ENCODE peak calls at places on chromosome 13, in five cellular contexts. N, M, E, S and H are unnamed samples. For H3K4me1, the result is how much of the 10 kb centered on the place peaks cover.

GRCh38 chr13:77853701-77854100 is 64.9 kb downstream of the EDNRB start:
- DNase-seq in S (no peak), M (no peak), E (no peak), N (no peak), H (peak)

GRCh38 chr13:40657307-40657706 is 9.1 kb downstream of the FOXO1 start:
- DNase-seq in M (no peak), N (no peak), E (no peak), S (no peak), H (no peak)

GRCh38 chr13:113839536-113840204 is 24.2 kb downstream of the GAS6 start:
- DNase-seq in E (no peak), S (no peak), N (no peak), M (no peak), H (no peak)

GRCh38 chr13:90979059-90979458 is 368.4 kb upstream of the MIR17HG start:
- DNase-seq in M (no peak), E (no peak), S (no peak), N (no peak), H (no peak)

GRCh38 chr13:96822900-96823299 is 171.4 kb downstream of the OXGR1 start:
- DNase-seq in E (peak), M (peak), N (peak), S (no peak), H (peak)

GRCh38 chr13:87677334-87678234 is 6.4 kb downstream of the SLITRK5 start:
- DNase-seq in M (no peak), S (no peak), E (no peak), N (peak), H (peak)

GRCh38 chr13:95641961-95642621 is 2.4 kb downstream of the DZIP1 start:
- DNase-seq in S (no peak), M (no peak), E (no peak), N (peak), H (peak)

GRCh38 chr13:95160112-95160906 is 140.9 kb downstream of the ABCC4 start:
- DNase-seq in S (no peak), N (peak), E (no peak), M (no peak), H (no peak)

GRCh38 chr13:76798037-76798436 is 88.2 kb downstream of the KCTD12 start:
- DNase-seq in E (no peak), S (no peak), M (no peak), N (no peak), H (no peak)

GRCh38 chr13:44790289-44790688 is 199.0 kb downstream of the NUFIP1 start:
- DNase-seq in S (no peak), E (no peak), N (no peak), M (no peak), H (peak)

GRCh38 chr13:35731471-35731870 is 255.0 kb upstream of the MAB21L1 start:
- DNase-seq in M (no peak), N (no peak), E (no peak), S (no peak), H (no peak)

GRCh38 chr13:79869326-79869725 is 388.4 kb downstream of the NDFIP2 start:
- DNase-seq in M (no peak), E (no peak), N (peak), S (no peak), H (peak)

GRCh38 chr13:93762703-93763102 is 536.1 kb downstream of the GPC6 start:
- DNase-seq in N (no peak), M (no peak), S (no peak), E (no peak), H (no peak)

GRCh38 chr13:41848435-41849255 is 112.3 kb downstream of the VWA8 start:
- DNase-seq in S (no peak), E (no peak), N (no peak), M (no peak), H (no peak)

GRCh38 chr13:23673354-23673753 is 103.1 kb downstream of the TNFRSF19 start:
- DNase-seq in E (no peak), S (no peak), M (no peak), N (no peak), H (no peak)

GRCh38 chr13:44685641-44686040 is 109.5 kb upstream of the TSC22D1 start:
- DNase-seq in M (no peak), E (no peak), S (no peak), N (no peak), H (no peak)

GRCh38 chr13:33109801-33110200 is 93.6 kb downstream of the KL start:
- DNase-seq in E (peak), N (no peak), S (no peak), M (no peak), H (peak)

GRCh38 chr13:66138172-66138811 is 1091.8 kb downstream of the PCDH9 start:
- DNase-seq in M (no peak), S (peak), E (no peak), N (no peak), H (no peak)

GRCh38 chr13:33034061-33034460 is 17.8 kb downstream of the KL start:
- DNase-seq in N (no peak), E (no peak), S (no peak), M (no peak), H (no peak)

GRCh38 chr13:68056816-68057710 is 826.9 kb upstream of the PCDH9 start:
- DNase-seq in S (no peak), E (no peak), N (peak), M (no peak), H (peak)
- TF ChIP-seq REST in S (no peak), E (no peak), N (no peak), M (no peak), H (no peak)

GRCh38 chr13:46605089-46605488 is 52.1 kb downstream of the LRCH1 start:
- DNase-seq in E (no peak), N (no peak), M (no peak), S (no peak), H (no peak)

GRCh38 chr13:46602531-46602930 is 49.6 kb downstream of the LRCH1 start:
- DNase-seq in M (no peak), E (no peak), S (no peak), N (no peak), H (no peak)

GRCh38 chr13:46603165-46603603 is 50.2 kb downstream of the LRCH1 start:
- DNase-seq in M (no peak), E (peak), S (no peak), N (peak), H (peak)

GRCh38 chr13:46605824-46606554 is 53.0 kb downstream of the LRCH1 start:
- DNase-seq in S (peak), E (no peak), M (no peak), N (no peak), H (no peak)

DNA sequence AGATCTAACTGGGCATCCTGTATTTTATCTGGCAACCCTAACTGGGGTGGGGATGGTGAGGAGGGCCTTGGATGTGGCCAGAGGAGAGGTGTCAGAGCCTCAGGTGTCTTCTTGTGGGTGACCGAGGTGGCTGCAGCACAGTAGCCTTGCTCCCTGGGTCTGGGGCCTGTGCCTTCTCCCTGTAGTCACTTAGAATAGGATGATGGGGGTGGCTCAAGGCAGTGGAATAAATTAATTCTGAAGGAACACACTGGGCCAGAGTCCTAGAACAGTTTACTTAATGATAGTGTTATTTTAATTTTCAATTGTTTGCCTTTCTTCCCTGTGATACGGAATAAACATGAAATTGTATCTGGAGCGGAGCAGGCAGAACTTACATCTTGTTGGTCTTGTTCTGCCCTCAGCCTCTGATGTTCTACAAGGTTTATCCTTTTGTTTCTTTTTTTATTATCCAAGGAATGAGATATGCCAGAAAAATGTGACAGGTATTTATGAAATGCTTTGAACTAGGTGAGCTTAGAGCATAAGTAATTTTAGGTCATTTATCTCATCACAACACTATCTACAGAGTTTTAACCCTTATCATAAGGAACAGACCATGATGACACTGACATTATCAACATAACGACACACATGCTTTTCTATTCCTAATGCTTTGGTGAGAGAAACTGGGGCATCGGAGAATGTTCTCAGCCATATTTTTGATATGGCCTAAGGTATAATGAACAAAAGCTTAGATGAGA is 51.4 kb downstream of the LRCH1 start:
- DNase-seq in N (peak), S (no peak), E (no peak), M (no peak), H (no peak)
- H3K4me1 ChIP-seq in N (half or more), S (half or more), E (under half), M (half or more), H (under half)

GRCh38 chr13:27795718-27796019 is 3.4 kb downstream of the GSX1 start:
- DNase-seq in S (no peak), N (no peak), E (no peak), M (no peak), H (no peak)
- TF ChIP-seq EZH2 in S (no peak), N (no peak), E (no peak), M (no peak), H (peak)

DNA sequence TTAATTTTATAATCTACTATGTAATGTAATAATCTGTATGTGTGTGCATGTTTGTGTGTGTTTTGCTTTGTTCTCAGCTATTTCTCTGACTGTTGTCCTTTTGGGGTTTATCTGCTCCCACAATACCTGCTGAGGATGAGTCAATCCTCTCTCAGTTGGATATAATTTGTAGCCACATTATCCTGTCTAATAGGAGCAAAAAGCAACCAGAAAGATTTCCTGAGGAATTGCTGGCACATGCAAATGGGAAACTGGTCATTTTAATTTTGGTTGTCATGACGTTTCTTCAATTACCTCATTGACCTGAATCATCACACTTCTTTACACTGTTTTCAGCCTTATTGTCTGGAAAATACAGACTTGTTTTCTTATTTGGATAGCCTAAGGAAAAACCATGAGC is 488.4 kb downstream of the KLF5 start:
- DNase-seq in E (no peak), S (no peak), M (no peak), N (no peak), H (no peak)
- TF ChIP-seq REST in E (no peak), S (no peak), M (no peak), N (no peak), H (no peak)